ENCODE peak calls at places on chromosomes 16 and 17, in six cellular contexts. I, B, O, G, E and K are unnamed samples.

GRCh38 chr17:27976331-27976730 is 66.1 kb upstream of the NLK start:
- DNase-seq in E (no peak), G (no peak), O (peak; percentile 47), I (no peak), B (no peak), K (no peak)

GRCh38 chr17:71926746-71927398 is 193.9 kb upstream of the SOX9 start:
- DNase-seq in I (no peak), B (no peak), O (no peak), G (no peak), E (no peak), K (no peak)

GRCh38 chr17:5281814-5282638 is at the start of gene RABEP1:
- DNase-seq in I (peak; percentile 69), G (peak; percentile 91), O (peak; percentile 46), B (peak; percentile 97), E (peak; percentile 97), K (peak; percentile 75)

GRCh38 chr16:11582157-11582814 is 4.4 kb downstream of the LITAF start:
- DNase-seq in B (no peak), G (no peak), O (no peak), I (no peak), E (no peak), K (no peak)

GRCh38 chr17:13600475-13601316 is 1.0 kb downstream of the HS3ST3A1 start:
- DNase-seq in O (no peak), E (peak; percentile 67), G (peak; percentile 23), B (peak; percentile 46), I (no peak), K (no peak)

GRCh38 chr16:51762081-51762995 is 611.3 kb upstream of the SALL1 start:
- DNase-seq in B (peak; percentile 76), O (no peak), E (peak; percentile 93), I (peak; percentile 51), G (peak; percentile 66), K (peak; percentile 52)

GRCh38 chr16:48384982-48385271 is 286 bp downstream of the SIAH1 start:
- DNase-seq in I (no peak), B (no peak), E (no peak), O (no peak), G (no peak), K (no peak)

GRCh38 chr17:67281053-67281452 is 36.1 kb upstream of the HELZ start:
- DNase-seq in I (no peak), B (no peak), E (no peak), G (no peak), O (no peak), K (no peak)

GRCh38 chr17:78185981-78186688 is 717 bp downstream of the TK1 start:
- DNase-seq in I (peak; percentile 73), G (peak; percentile 58), O (no peak), B (peak; percentile 73), E (no peak), K (no peak)

GRCh38 chr17:15260376-15261062 is 4.6 kb downstream of the PMP22 start:
- DNase-seq in O (no peak), I (peak; percentile 83), E (peak; percentile 92), B (peak; percentile 94), G (peak; percentile 79), K (peak; percentile 35)

GRCh38 chr17:15913826-15914225 is 31.1 kb upstream of the ADORA2B start:
- DNase-seq in I (no peak), E (no peak), B (no peak), O (no peak), G (no peak), K (no peak)

GRCh38 chr16:72051818-72052217 is 2.5 kb upstream of the HP start:
- DNase-seq in B (no peak), E (no peak), I (no peak), O (no peak), G (no peak), K (no peak)

GRCh38 chr17:21458036-21458435 is 81.9 kb downstream of the KCNJ12 start:
- DNase-seq in G (no peak), E (no peak), O (no peak), B (no peak), I (no peak), K (no peak)

GRCh38 chr17:82003411-82004381 is 19.0 kb downstream of the CENPX start:
- DNase-seq in B (no peak), I (peak; percentile 95), E (peak; percentile 51), G (no peak), O (no peak), K (peak; percentile 92)

GRCh38 chr17:72603346-72604242 is 482.8 kb downstream of the SOX9 start:
- DNase-seq in G (no peak), B (no peak), O (no peak), E (no peak), I (no peak), K (no peak)

GRCh38 chr16:21156767-21157467 is 1.6 kb upstream of the LDAF1 start:
- DNase-seq in G (peak; percentile 53), E (peak; percentile 61), O (no peak), B (peak; percentile 85), I (peak; percentile 69), K (peak; percentile 79)

GRCh38 chr16:67844441-67844840 is 2.3 kb upstream of the NUTF2 start:
- DNase-seq in O (no peak), E (no peak), G (no peak), I (no peak), B (no peak), K (no peak)

GRCh38 chr16:11819798-11820197 is 22.7 kb upstream of the ZC3H7A start:
- DNase-seq in I (no peak), G (peak; percentile 33), E (no peak), O (no peak), B (no peak), K (no peak)

GRCh38 chr16:84360170-84360569 is 8.2 kb upstream of the ATP2C2 start:
- DNase-seq in O (no peak), G (no peak), I (no peak), E (no peak), B (no peak), K (no peak)

GRCh38 chr17:82863941-82864720 is 24.3 kb upstream of the ZNF750 start:
- DNase-seq in O (peak; percentile 97), I (no peak), G (peak; percentile 79), B (peak; percentile 70), E (no peak), K (no peak)

GRCh38 chr17:55433029-55433628 is 11.5 kb upstream of the MMD start:
- DNase-seq in G (no peak), I (peak; percentile 71), O (no peak), B (no peak), E (no peak), K (peak; percentile 85)

DNA sequence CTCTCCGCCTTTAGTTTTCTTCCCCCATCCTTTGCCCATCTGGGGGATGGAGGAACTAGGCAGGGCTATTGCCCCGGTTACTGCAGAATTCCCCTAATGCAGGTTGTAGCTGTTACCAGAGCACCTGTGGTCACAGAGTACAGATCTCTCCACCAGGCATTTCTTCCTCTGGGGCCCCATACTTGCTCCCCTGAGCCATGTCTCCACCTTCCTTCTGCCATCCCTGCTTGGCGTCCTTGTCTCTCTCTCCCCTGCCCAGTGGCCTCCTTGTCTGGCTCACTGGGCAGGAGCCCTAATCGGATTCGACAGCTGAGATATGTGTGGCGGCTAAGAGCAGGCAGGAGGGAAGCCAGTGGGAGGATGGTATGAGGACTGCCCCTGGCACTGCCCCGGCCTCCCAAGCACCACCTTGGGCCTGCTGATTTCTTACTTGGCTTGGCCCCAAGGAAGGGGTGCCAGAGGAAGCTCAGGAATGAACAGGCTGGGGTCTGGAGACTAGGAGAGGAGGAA is 2.0 kb downstream of the RARA start:
- DNase-seq in E (no peak), G (no peak), I (no peak), B (peak; percentile 83), O (no peak), K (no peak)
- TF ChIP-seq CHD2 in E (no peak), G (no peak), I (no peak), B (peak; percentile 89), O (no peak), K (no peak)

GRCh38 chr17:33819539-33819938 is 435.5 kb upstream of the CCL2 start:
- DNase-seq in O (no peak), E (no peak), G (no peak), I (no peak), B (no peak), K (no peak)
- TF ChIP-seq EP300 in O (no peak), E (no peak), G (no peak), I (no peak), B (no peak), K (no peak)

DNA sequence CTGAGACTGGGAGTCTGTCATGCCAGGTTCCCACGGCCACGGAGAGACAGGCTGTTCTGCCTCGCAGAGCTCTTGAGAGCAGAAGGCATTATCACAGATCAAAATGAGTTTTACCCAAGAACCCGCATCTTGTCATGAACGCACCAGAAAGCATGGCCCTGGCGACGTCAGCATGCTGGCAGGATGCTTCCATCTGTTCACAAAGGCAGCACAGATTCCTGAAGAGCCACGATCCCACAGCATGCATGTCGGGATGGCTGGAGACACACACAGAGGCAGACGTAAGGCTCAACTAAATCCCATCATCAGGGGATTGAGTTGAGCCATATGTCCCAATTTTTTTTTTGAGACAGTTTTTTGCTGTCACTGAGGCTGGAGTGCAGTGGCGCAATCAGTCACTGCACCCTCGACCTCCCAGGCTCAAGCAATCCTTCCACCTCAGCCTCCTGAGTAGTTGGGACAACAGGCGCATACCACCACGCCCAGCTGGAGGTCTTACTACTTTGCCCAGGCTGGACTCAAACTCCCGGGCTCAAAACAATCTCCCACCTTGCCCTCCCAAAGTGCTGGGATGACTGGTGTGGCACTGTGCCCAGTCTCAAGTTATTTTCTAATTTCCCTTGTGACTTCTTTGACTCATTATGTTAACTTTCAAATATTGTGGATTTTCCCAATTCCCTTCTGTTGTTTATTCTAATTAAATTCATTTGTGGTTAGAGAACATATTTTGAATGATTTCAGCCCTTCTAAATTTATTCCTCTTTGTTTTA is 11.1 kb downstream of the FANCA start:
- DNase-seq in G (no peak), O (no peak), E (no peak), I (no peak), B (no peak), K (no peak)
- TF ChIP-seq CHD2 in G (no peak), O (no peak), E (no peak), I (no peak), B (no peak), K (no peak)

GRCh38 chr16:86477642-86478041 is 32.7 kb upstream of the FOXF1 start:
- DNase-seq in G (no peak), E (no peak), B (no peak), O (no peak), I (no peak), K (no peak)
- TF ChIP-seq EP300 in G (no peak), E (no peak), B (no peak), O (no peak), I (no peak), K (no peak)

GRCh38 chr16:58046054-58046881 is 20.7 kb downstream of the MMP15 start:
- DNase-seq in B (no peak), I (no peak), G (no peak), O (no peak), E (no peak), K (no peak)
- TF ChIP-seq CHD2 in B (no peak), I (no peak), G (no peak), O (no peak), E (no peak), K (no peak)